ENCODE peak calls at places on chromosomes 2 and 18, in six cellular contexts. O is cardiac muscle cell, V is gastrocnemius medialis, I is HFFc6, B is neural progenitor cell, S is sigmoid colon. K is an unnamed sample.

GRCh38 chr2:232075080-232075479 is 113.6 kb downstream of the DIS3L2 start:
- DNase-seq in S (no peak), I (peak; percentile 41), B (no peak), O (no peak), V (no peak), K (no peak)

GRCh38 chr2:41994177-41994576 is 53.6 kb upstream of the PKDCC start:
- DNase-seq in V (no peak), S (no peak), I (no peak), B (no peak), O (no peak), K (no peak)

GRCh38 chr18:35467624-35468016 is 30.1 kb downstream of the INO80C start:
- DNase-seq in O (no peak), B (peak; percentile 5), I (no peak), V (no peak), S (no peak), K (no peak)

GRCh38 chr2:215571693-215572092 is 135.8 kb upstream of the FN1 start:
- DNase-seq in S (no peak), O (no peak), I (no peak), V (no peak), B (no peak), K (no peak)

GRCh38 chr2:46870051-46870839 is 45.4 kb downstream of the MCFD2 start:
- DNase-seq in I (no peak), S (peak; percentile 60), B (no peak), O (no peak), V (no peak), K (no peak)

GRCh38 chr18:456361-456821 is 44.1 kb downstream of the COLEC12 start:
- DNase-seq in I (no peak), V (peak; percentile 23), B (no peak), O (no peak), S (peak; percentile 93), K (no peak)

GRCh38 chr2:112033600-112033999 is 21.5 kb upstream of the TMEM87B start:
- DNase-seq in I (no peak), O (no peak), S (peak; percentile 65), V (no peak), B (no peak), K (no peak)

GRCh38 chr2:230932556-230933511 is 7.8 kb upstream of the GPR55 start:
- DNase-seq in O (no peak), V (peak; percentile 32), B (no peak), S (peak; percentile 86), I (peak; percentile 5), K (no peak)

GRCh38 chr2:73904952-73905351 is 12.1 kb downstream of the ACTG2 start:
- DNase-seq in O (no peak), B (no peak), I (no peak), V (no peak), S (no peak), K (no peak)

GRCh38 chr2:73906847-73907505 is 14.2 kb downstream of the ACTG2 start:
- DNase-seq in B (no peak), O (no peak), V (no peak), I (no peak), S (peak; percentile 64), K (no peak)

GRCh38 chr2:73910873-73911547 is 15.7 kb upstream of the DGUOK start:
- DNase-seq in V (no peak), I (no peak), B (no peak), S (peak; percentile 55), O (no peak), K (no peak)

GRCh38 chr2:73908689-73909652 is 16.2 kb downstream of the ACTG2 start:
- DNase-seq in B (no peak), O (no peak), S (peak; percentile 48), I (no peak), V (no peak), K (no peak)

DNA sequence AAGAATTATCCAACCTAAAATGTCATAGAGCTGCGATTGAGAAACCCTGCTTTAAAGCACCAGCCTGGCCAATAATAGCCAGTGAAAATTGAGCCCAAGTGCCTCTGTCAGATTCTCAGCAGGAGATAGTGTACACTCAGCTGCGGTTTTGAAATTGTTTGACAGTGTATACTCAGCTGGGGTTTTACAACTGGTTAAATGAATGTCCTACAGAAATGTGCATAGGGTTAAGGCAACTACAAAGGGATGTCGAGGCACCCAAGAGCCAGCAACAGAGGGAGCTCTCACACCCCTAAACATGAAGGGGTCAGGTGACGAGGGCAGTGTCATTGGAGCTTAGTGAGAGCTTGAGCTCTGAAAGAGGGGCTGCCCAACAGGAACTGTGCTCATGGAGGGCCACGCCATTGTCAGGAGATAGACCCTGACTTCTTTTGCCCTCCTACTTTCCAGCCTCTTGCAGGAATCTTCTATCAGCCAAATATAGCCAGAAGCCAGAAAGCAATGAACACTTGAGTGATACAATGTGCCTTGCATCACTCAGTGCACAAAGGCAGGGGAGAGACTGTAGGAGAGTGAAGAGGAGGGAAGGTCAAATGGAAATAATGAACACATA is 15.1 kb downstream of the ACTG2 start:
- DNase-seq in O (peak; percentile 46), B (peak; percentile 68), V (no peak), I (no peak), S (peak; percentile 69), K (no peak)
- TF ChIP-seq CTCF in O (peak; percentile 34), B (peak; percentile 53), V (no peak), I (peak; percentile 50), S (no peak), K (peak; percentile 35)

GRCh38 chr2:96264656-96265348 is 995 bp downstream of the TMEM127 start:
- DNase-seq in B (peak; percentile 69), S (peak; percentile 65), I (peak; percentile 42), O (peak; percentile 71), V (no peak), K (no peak)

GRCh38 chr2:96265349-96265839 is 403 bp downstream of the TMEM127 start:
- DNase-seq in I (no peak), O (peak; percentile 89), S (peak; percentile 83), V (peak; percentile 32), B (peak; percentile 77), K (peak; percentile 60)

GRCh38 chr2:96264086-96264485 is 1.7 kb downstream of the TMEM127 start:
- DNase-seq in I (no peak), S (no peak), B (no peak), V (no peak), O (no peak), K (no peak)

GRCh38 chr2:96267159-96267971 is 1.3 kb downstream of the CIAO1 start:
- DNase-seq in S (no peak), B (peak; percentile 62), O (peak; percentile 56), V (no peak), I (peak; percentile 32), K (no peak)

GRCh38 chr2:96265840-96266569 is at the start of the genes CIAO1 and TMEM127:
- DNase-seq in I (peak; percentile 99), O (peak; percentile 99), B (peak; percentile 99), V (peak; percentile 99), S (peak; percentile 99), K (peak; percentile 90)
- TF ChIP-seq CTCF in I (peak; percentile 62), O (peak; percentile 36), B (peak; percentile 38), V (peak; percentile 20), S (peak; percentile 20), K (no peak)

GRCh38 chr2:20416723-20417122 is 30.2 kb upstream of the RHOB start:
- DNase-seq in V (no peak), I (no peak), S (no peak), B (no peak), O (no peak), K (no peak)

GRCh38 chr2:20421336-20421987 is 25.4 kb upstream of the RHOB start:
- DNase-seq in S (no peak), O (no peak), I (no peak), V (no peak), B (no peak), K (no peak)

GRCh38 chr2:20418519-20418918 is 28.4 kb upstream of the RHOB start:
- DNase-seq in V (no peak), S (no peak), O (no peak), I (no peak), B (no peak), K (no peak)

GRCh38 chr2:20419752-20420151 is 27.1 kb upstream of the RHOB start:
- DNase-seq in I (no peak), B (no peak), O (no peak), V (no peak), S (no peak), K (no peak)

GRCh38 chr2:20419007-20419576 is 27.8 kb upstream of the RHOB start:
- DNase-seq in S (peak; percentile 84), I (no peak), O (no peak), V (no peak), B (peak; percentile 67), K (no peak)
- TF ChIP-seq CTCF in S (no peak), I (no peak), O (no peak), V (no peak), B (no peak), K (no peak)

DNA sequence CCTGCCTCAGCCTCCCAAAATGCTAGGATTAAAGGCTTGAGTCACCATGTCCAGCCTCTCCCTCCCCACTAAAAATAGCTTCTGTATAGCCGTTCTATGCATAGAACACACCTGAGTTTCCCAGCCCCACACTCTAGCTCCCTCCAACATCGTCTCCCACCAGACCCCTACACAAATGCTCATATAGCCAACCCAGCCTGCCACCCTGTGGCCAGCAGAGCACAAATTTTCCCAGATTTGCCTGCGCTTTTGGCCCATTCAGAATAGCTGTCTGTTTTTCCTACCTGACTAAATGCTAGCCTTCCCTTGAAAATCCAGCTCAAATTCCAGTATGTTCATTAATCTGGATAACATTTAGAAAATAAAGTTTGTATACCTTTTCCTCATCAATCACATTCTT is 22.8 kb downstream of the TRABD2A start:
- DNase-seq in B (peak; percentile 54), S (no peak), O (peak; percentile 18), I (no peak), V (no peak), K (no peak)
- TF ChIP-seq CTCF in B (peak; percentile 62), S (no peak), O (peak; percentile 42), I (peak; percentile 68), V (no peak), K (peak; percentile 27)

DNA sequence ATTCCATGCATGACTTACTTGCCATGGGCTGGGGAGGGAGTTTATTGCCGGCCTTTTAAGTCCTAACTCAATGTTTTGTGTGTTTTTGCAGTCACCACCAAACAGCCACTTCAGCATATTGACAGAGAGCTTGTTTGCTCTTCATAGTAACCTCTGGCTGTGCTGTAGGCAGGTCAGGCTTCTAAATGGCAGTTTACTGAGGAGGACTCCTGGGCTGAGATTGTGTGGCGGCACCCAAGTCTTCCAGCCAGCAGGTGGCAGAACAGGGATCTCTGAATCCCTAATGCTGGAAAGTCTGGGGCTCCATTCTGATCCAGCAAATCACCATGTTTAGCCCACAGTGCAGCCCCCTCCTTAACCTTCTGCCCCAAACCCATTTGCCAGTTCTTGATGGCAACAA is 121.2 kb downstream of the CAPN13 start:
- DNase-seq in V (no peak), B (peak; percentile 19), I (no peak), S (peak; percentile 17), O (peak; percentile 63), K (no peak)
- TF ChIP-seq CTCF in V (no peak), B (peak; percentile 36), I (peak; percentile 51), S (no peak), O (peak; percentile 23), K (no peak)

DNA sequence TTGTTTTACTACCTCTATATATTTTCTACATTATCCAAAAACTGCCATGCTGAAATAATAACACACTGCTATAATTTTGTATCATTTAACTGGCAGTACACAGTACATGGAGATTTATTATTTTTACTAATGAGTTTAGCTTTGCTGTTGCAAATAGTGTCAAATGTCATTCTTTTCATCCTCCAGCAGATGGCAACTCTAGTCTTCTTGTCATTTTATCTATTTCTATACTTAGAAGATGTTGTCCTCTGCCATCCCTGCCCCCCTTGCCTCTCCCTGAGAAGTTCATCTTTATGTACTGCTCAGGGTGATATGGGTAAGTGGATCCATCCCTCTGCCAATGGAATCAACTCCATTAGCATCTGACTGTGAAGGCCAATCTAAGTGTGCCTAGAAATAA is 21.7 kb upstream of the LRRTM1 start:
- DNase-seq in O (peak; percentile 64), V (no peak), I (peak; percentile 8), B (peak; percentile 46), S (no peak), K (no peak)
- TF ChIP-seq CTCF in O (peak; percentile 18), V (peak; percentile 12), I (peak; percentile 67), B (peak; percentile 62), S (peak; percentile 27), K (peak; percentile 69)

K was measured in D721Med.